ENCODE peak calls at places on chromosomes 1 and 21, in ten cellular contexts. One of them, this sample, is unnamed.

GRCh38 chr1:150621497-150622113 is 7.8 kb downstream of the ENSA start:
- DNase-seq in amniotic stem cell: peak; percentile 32
- DNase-seq in HS-5: no peak
- DNase-seq in GM04504: no peak
- DNase-seq in GM23248: peak; percentile 82
- DNase-seq in M059J: peak; percentile 53
- DNase-seq in fibroblast of the conjunctiva: peak; percentile 73
- DNase-seq in GM12878: no peak
- DNase-seq in cardiac septum: no peak
- DNase-seq in CD8-positive, alpha-beta T cell: peak; percentile 69
- DNase-seq in this sample: peak; percentile 69

GRCh38 chr1:108502624-108503023 is 52.5 kb downstream of the NBPF6 start:
- DNase-seq in amniotic stem cell: no peak
- DNase-seq in HS-5: peak; percentile 32
- DNase-seq in GM04504: peak; percentile 15
- DNase-seq in GM23248: peak; percentile 77
- DNase-seq in M059J: peak; percentile 88
- DNase-seq in fibroblast of the conjunctiva: no peak
- DNase-seq in GM12878: no peak
- DNase-seq in cardiac septum: no peak
- DNase-seq in CD8-positive, alpha-beta T cell: no peak
- DNase-seq in this sample: peak; percentile 55

GRCh38 chr1:14945132-14946010 is 208.2 kb upstream of the TMEM51 start:
- DNase-seq in amniotic stem cell: peak; percentile 77
- DNase-seq in HS-5: peak; percentile 37
- DNase-seq in GM04504: peak; percentile 88
- DNase-seq in GM23248: peak; percentile 89
- DNase-seq in M059J: peak; percentile 88
- DNase-seq in fibroblast of the conjunctiva: peak; percentile 73
- DNase-seq in GM12878: no peak
- DNase-seq in cardiac septum: no peak
- DNase-seq in CD8-positive, alpha-beta T cell: no peak
- DNase-seq in this sample: peak; percentile 62

GRCh38 chr1:51990478-51990965 is at the start of gene RAB3B:
- DNase-seq in amniotic stem cell: peak; percentile 25
- DNase-seq in HS-5: peak; percentile 42
- DNase-seq in GM04504: peak; percentile 36
- DNase-seq in GM23248: peak; percentile 82
- DNase-seq in M059J: peak; percentile 74
- DNase-seq in fibroblast of the conjunctiva: peak; percentile 18
- DNase-seq in GM12878: no peak
- DNase-seq in cardiac septum: no peak
- DNase-seq in CD8-positive, alpha-beta T cell: peak; percentile 83
- DNase-seq in this sample: peak; percentile 81

GRCh38 chr1:166197597-166197996 is 30.8 kb upstream of the FAM78B start:
- DNase-seq in amniotic stem cell: no peak
- DNase-seq in HS-5: no peak
- DNase-seq in GM04504: no peak
- DNase-seq in GM23248: no peak
- DNase-seq in M059J: peak; percentile 5
- DNase-seq in fibroblast of the conjunctiva: no peak
- DNase-seq in GM12878: no peak
- DNase-seq in cardiac septum: no peak
- DNase-seq in CD8-positive, alpha-beta T cell: no peak
- DNase-seq in this sample: no peak

GRCh38 chr1:246782120-246782900 is 58.1 kb downstream of the SCCPDH start:
- DNase-seq in amniotic stem cell: peak; percentile 4
- DNase-seq in HS-5: peak; percentile 78
- DNase-seq in GM04504: peak; percentile 77
- DNase-seq in GM23248: peak; percentile 83
- DNase-seq in M059J: peak; percentile 90
- DNase-seq in fibroblast of the conjunctiva: peak; percentile 69
- DNase-seq in GM12878: peak; percentile 7
- DNase-seq in cardiac septum: no peak
- DNase-seq in CD8-positive, alpha-beta T cell: no peak
- DNase-seq in this sample: peak; percentile 88

GRCh38 chr1:38071530-38072266 is 25.1 kb upstream of the POU3F1 start:
- DNase-seq in amniotic stem cell: no peak
- DNase-seq in HS-5: no peak
- DNase-seq in GM04504: no peak
- DNase-seq in GM23248: peak; percentile 63
- DNase-seq in M059J: peak; percentile 25
- DNase-seq in fibroblast of the conjunctiva: no peak
- DNase-seq in GM12878: no peak
- DNase-seq in cardiac septum: no peak
- DNase-seq in CD8-positive, alpha-beta T cell: no peak
- DNase-seq in this sample: peak; percentile 63

GRCh38 chr1:234605983-234606730 is 3.8 kb downstream of the IRF2BP2 start:
- DNase-seq in amniotic stem cell: no peak
- DNase-seq in HS-5: no peak
- DNase-seq in GM04504: no peak
- DNase-seq in GM23248: peak; percentile 70
- DNase-seq in M059J: peak; percentile 69
- DNase-seq in fibroblast of the conjunctiva: no peak
- DNase-seq in GM12878: no peak
- DNase-seq in cardiac septum: no peak
- DNase-seq in CD8-positive, alpha-beta T cell: no peak
- DNase-seq in this sample: peak; percentile 72

GRCh38 chr21:45873418-45873817 is 108.2 kb upstream of the COL6A1 start:
- DNase-seq in amniotic stem cell: no peak
- DNase-seq in HS-5: no peak
- DNase-seq in GM04504: no peak
- DNase-seq in GM23248: no peak
- DNase-seq in M059J: no peak
- DNase-seq in fibroblast of the conjunctiva: no peak
- DNase-seq in GM12878: no peak
- DNase-seq in cardiac septum: no peak
- DNase-seq in CD8-positive, alpha-beta T cell: no peak
- DNase-seq in this sample: no peak

GRCh38 chr1:178938959-178939317 is 68.1 kb upstream of the ANGPTL1 start:
- DNase-seq in amniotic stem cell: no peak
- DNase-seq in HS-5: no peak
- DNase-seq in GM04504: peak; percentile 62
- DNase-seq in GM23248: peak; percentile 88
- DNase-seq in M059J: peak; percentile 63
- DNase-seq in fibroblast of the conjunctiva: peak; percentile 61
- DNase-seq in GM12878: no peak
- DNase-seq in cardiac septum: no peak
- DNase-seq in CD8-positive, alpha-beta T cell: peak; percentile 19
- DNase-seq in this sample: no peak

GRCh38 chr1:151898519-151898991 is 10.8 kb downstream of the THEM4 start:
- DNase-seq in amniotic stem cell: no peak
- DNase-seq in HS-5: no peak
- DNase-seq in GM04504: no peak
- DNase-seq in GM23248: no peak
- DNase-seq in M059J: peak; percentile 51
- DNase-seq in fibroblast of the conjunctiva: no peak
- DNase-seq in GM12878: no peak
- DNase-seq in cardiac septum: no peak
- DNase-seq in CD8-positive, alpha-beta T cell: peak; percentile 82
- DNase-seq in this sample: no peak

GRCh38 chr1:58699011-58699762 is 675 bp downstream of the MYSM1 start:
- DNase-seq in amniotic stem cell: no peak
- DNase-seq in HS-5: no peak
- DNase-seq in GM04504: no peak
- DNase-seq in GM23248: peak; percentile 59
- DNase-seq in M059J: peak; percentile 36
- DNase-seq in fibroblast of the conjunctiva: no peak
- DNase-seq in GM12878: no peak
- DNase-seq in cardiac septum: no peak
- DNase-seq in CD8-positive, alpha-beta T cell: peak; percentile 51
- DNase-seq in this sample: peak; percentile 36

GRCh38 chr21:27171704-27172103 is 204.8 kb upstream of the ADAMTS5 start:
- DNase-seq in amniotic stem cell: no peak
- DNase-seq in HS-5: no peak
- DNase-seq in GM04504: peak; percentile 41
- DNase-seq in GM23248: peak; percentile 74
- DNase-seq in M059J: no peak
- DNase-seq in fibroblast of the conjunctiva: peak; percentile 74
- DNase-seq in GM12878: no peak
- DNase-seq in cardiac septum: no peak
- DNase-seq in CD8-positive, alpha-beta T cell: no peak
- DNase-seq in this sample: no peak

GRCh38 chr1:186500804-186501203 is 39.9 kb upstream of the PDC start:
- DNase-seq in amniotic stem cell: no peak
- DNase-seq in HS-5: no peak
- DNase-seq in GM04504: no peak
- DNase-seq in GM23248: no peak
- DNase-seq in M059J: no peak
- DNase-seq in fibroblast of the conjunctiva: no peak
- DNase-seq in GM12878: no peak
- DNase-seq in cardiac septum: no peak
- DNase-seq in CD8-positive, alpha-beta T cell: no peak
- DNase-seq in this sample: no peak